ENCODE peak calls at places on chromosomes 4 and X, in six cellular contexts. One of them, this sample, is unnamed.

GRCh38 chr4:159071969-159072765 is 30.7 kb upstream of the RAPGEF2 start:
- DNase-seq in effector memory CD4-positive, alpha-beta T cell: no peak
- DNase-seq in effector CD4-positive, alpha-beta T cell: no peak
- DNase-seq in SW480: no peak
- DNase-seq in CD4-positive, alpha-beta T cell: no peak
- DNase-seq in fibroblast of gingiva: no peak
- DNase-seq in this sample: no peak

GRCh38 chr4:181030961-181031360 is 1212.2 kb upstream of the TENM3 start:
- DNase-seq in effector memory CD4-positive, alpha-beta T cell: no peak
- DNase-seq in effector CD4-positive, alpha-beta T cell: no peak
- DNase-seq in SW480: no peak
- DNase-seq in CD4-positive, alpha-beta T cell: no peak
- DNase-seq in fibroblast of gingiva: peak; percentile 83
- DNase-seq in this sample: peak; percentile 85

GRCh38 chr4:1933700-1934099 is 62.5 kb downstream of the NSD2 start:
- DNase-seq in effector memory CD4-positive, alpha-beta T cell: no peak
- DNase-seq in effector CD4-positive, alpha-beta T cell: no peak
- DNase-seq in SW480: no peak
- DNase-seq in CD4-positive, alpha-beta T cell: no peak
- DNase-seq in fibroblast of gingiva: no peak
- DNase-seq in this sample: no peak

GRCh38 chrX:6667048-6667768 is 132.3 kb upstream of the VCX3A start:
- DNase-seq in effector memory CD4-positive, alpha-beta T cell: no peak
- DNase-seq in effector CD4-positive, alpha-beta T cell: no peak
- DNase-seq in SW480: no peak
- DNase-seq in CD4-positive, alpha-beta T cell: no peak
- DNase-seq in fibroblast of gingiva: no peak
- DNase-seq in this sample: no peak

GRCh38 chr4:111492501-111492900 is 652.8 kb upstream of the FAM241A start:
- DNase-seq in effector memory CD4-positive, alpha-beta T cell: no peak
- DNase-seq in effector CD4-positive, alpha-beta T cell: no peak
- DNase-seq in SW480: no peak
- DNase-seq in CD4-positive, alpha-beta T cell: no peak
- DNase-seq in fibroblast of gingiva: no peak
- DNase-seq in this sample: no peak

GRCh38 chr4:147811878-147812277 is 80.0 kb downstream of the ARHGAP10 start:
- DNase-seq in effector memory CD4-positive, alpha-beta T cell: no peak
- DNase-seq in effector CD4-positive, alpha-beta T cell: no peak
- DNase-seq in SW480: no peak
- DNase-seq in CD4-positive, alpha-beta T cell: no peak
- DNase-seq in fibroblast of gingiva: no peak
- DNase-seq in this sample: no peak

GRCh38 chrX:56219702-56220101 is 12.5 kb upstream of the KLF8 start:
- DNase-seq in effector memory CD4-positive, alpha-beta T cell: no peak
- DNase-seq in effector CD4-positive, alpha-beta T cell: no peak
- DNase-seq in SW480: no peak
- DNase-seq in CD4-positive, alpha-beta T cell: no peak
- DNase-seq in fibroblast of gingiva: no peak
- DNase-seq in this sample: no peak

GRCh38 chr4:104649631-104650030 is 154.9 kb upstream of the CXXC4 start:
- DNase-seq in effector memory CD4-positive, alpha-beta T cell: no peak
- DNase-seq in effector CD4-positive, alpha-beta T cell: no peak
- DNase-seq in SW480: no peak
- DNase-seq in CD4-positive, alpha-beta T cell: no peak
- DNase-seq in fibroblast of gingiva: no peak
- DNase-seq in this sample: no peak

GRCh38 chr4:8286719-8287355 is 17.3 kb downstream of the HTRA3 start:
- DNase-seq in effector memory CD4-positive, alpha-beta T cell: no peak
- DNase-seq in effector CD4-positive, alpha-beta T cell: no peak
- DNase-seq in SW480: no peak
- DNase-seq in CD4-positive, alpha-beta T cell: no peak
- DNase-seq in fibroblast of gingiva: no peak
- DNase-seq in this sample: no peak

GRCh38 chr4:48960988-48961635 is 25.0 kb upstream of the CWH43 start:
- DNase-seq in effector memory CD4-positive, alpha-beta T cell: no peak
- DNase-seq in effector CD4-positive, alpha-beta T cell: no peak
- DNase-seq in SW480: no peak
- DNase-seq in CD4-positive, alpha-beta T cell: no peak
- DNase-seq in fibroblast of gingiva: no peak
- DNase-seq in this sample: no peak

GRCh38 chr4:107744532-107744931 is 24.5 kb upstream of the PAPSS1 start:
- DNase-seq in effector memory CD4-positive, alpha-beta T cell: no peak
- DNase-seq in effector CD4-positive, alpha-beta T cell: no peak
- DNase-seq in SW480: no peak
- DNase-seq in CD4-positive, alpha-beta T cell: no peak
- DNase-seq in fibroblast of gingiva: no peak
- DNase-seq in this sample: no peak

This sample was measured in AG10803.